ENCODE peak calls at places on chromosomes 5 and 9, in seven cellular contexts. L is fibroblast of lung, X is PC-3, Y is astrocyte, J is HepG2, B is GM23248, U is endodermal cell. R is an unnamed sample.

GRCh38 chr5:110477923-110478322 is 248.5 kb downstream of the TMEM232 start:
- DNase-seq in L (peak; percentile 86), Y (peak; percentile 81), X (no peak), J (no peak), U (no peak), B (peak; percentile 88), R (peak; percentile 71)

GRCh38 chr5:115815693-115816225 is 700 bp downstream of the CDO1 start:
- DNase-seq in X (no peak), U (no peak), B (peak; percentile 32), L (no peak), Y (peak; percentile 1), J (no peak), R (peak; percentile 44)

GRCh38 chr5:19950897-19951296 is 37.1 kb downstream of the CDH18 start:
- DNase-seq in U (no peak), B (no peak), J (no peak), X (no peak), L (peak; percentile 14), Y (peak; percentile 10), R (peak; percentile 32)

GRCh38 chr9:123544007-123544827 is 188.2 kb downstream of the CRB2 start:
- DNase-seq in L (peak; percentile 22), X (peak; percentile 42), Y (peak; percentile 20), J (peak; percentile 14), B (peak; percentile 66), U (peak; percentile 65), R (peak; percentile 78)

GRCh38 chr9:83235524-83235923 is 172.6 kb upstream of the RASEF start:
- DNase-seq in L (no peak), B (no peak), X (no peak), U (no peak), Y (no peak), J (no peak), R (no peak)

GRCh38 chr5:117394506-117395157 is 820.0 kb upstream of the SEMA6A start:
- DNase-seq in L (no peak), Y (no peak), X (no peak), B (no peak), J (no peak), U (no peak), R (no peak)

GRCh38 chr5:86833868-86834267 is 216.1 kb downstream of the COX7C start:
- DNase-seq in J (no peak), Y (no peak), L (no peak), B (no peak), X (no peak), U (no peak), R (no peak)

GRCh38 chr9:93827545-93828330 is 127.4 kb downstream of the BARX1 start:
- DNase-seq in Y (peak; percentile 13), U (peak; percentile 93), X (peak; percentile 59), L (peak; percentile 44), J (peak; percentile 43), B (peak; percentile 67), R (peak; percentile 62)

GRCh38 chr5:181218795-181219124 is 4.3 kb upstream of the TRIM41 start:
- DNase-seq in Y (no peak), J (no peak), L (no peak), X (no peak), U (no peak), B (peak; percentile 61), R (no peak)

GRCh38 chr9:72592501-72593403 is 71.3 kb downstream of the TMC1 start:
- DNase-seq in X (peak; percentile 66), B (peak; percentile 74), J (peak; percentile 30), Y (peak; percentile 36), L (peak; percentile 49), U (peak; percentile 56), R (peak; percentile 85)

GRCh38 chr5:152349683-152350526 is 55.2 kb downstream of the NMUR2 start:
- DNase-seq in Y (peak; percentile 2), L (peak; percentile 12), J (peak; percentile 21), X (peak; percentile 79), U (peak; percentile 83), B (peak; percentile 61), R (peak; percentile 27)

GRCh38 chr9:70292253-70292652 is 33.5 kb downstream of the SMC5 start:
- DNase-seq in Y (no peak), X (no peak), U (no peak), J (no peak), B (no peak), L (no peak), R (no peak)

GRCh38 chr9:128818839-128819715 is 777 bp downstream of the ENDOG start:
- DNase-seq in U (peak; percentile 82), L (no peak), B (peak; percentile 57), X (peak; percentile 16), Y (no peak), J (no peak), R (peak; percentile 42)

GRCh38 chr5:163712011-163712410 is 206.6 kb downstream of the MAT2B start:
- DNase-seq in X (no peak), U (no peak), J (no peak), B (no peak), L (peak; percentile 6), Y (no peak), R (no peak)

GRCh38 chr9:34929506-34930102 is 28.5 kb upstream of the PHF24 start:
- DNase-seq in J (peak; percentile 23), Y (peak; percentile 1), U (peak; percentile 82), X (peak; percentile 32), L (peak; percentile 14), B (peak; percentile 39), R (peak; percentile 2)

GRCh38 chr5:168443533-168443932 is 42.7 kb upstream of the RARS1 start:
- DNase-seq in L (peak; percentile 49), U (no peak), X (no peak), B (no peak), Y (peak; percentile 39), J (no peak), R (no peak)

GRCh38 chr5:168128556-168128955 is 162.9 kb upstream of the WWC1 start:
- DNase-seq in B (no peak), X (no peak), L (peak; percentile 42), J (no peak), U (no peak), Y (peak; percentile 24), R (no peak)

GRCh38 chr5:76755779-76756637 is 40.1 kb downstream of the F2R start:
- DNase-seq in X (no peak), B (no peak), Y (no peak), J (peak; percentile 88), L (no peak), U (no peak), R (no peak)

GRCh38 chr9:127489471-127490115 is 38.3 kb downstream of the LRSAM1 start:
- DNase-seq in X (no peak), L (no peak), Y (no peak), B (no peak), U (peak; percentile 94), J (no peak), R (no peak)

GRCh38 chr5:179271821-179272325 is 73.4 kb downstream of the ADAMTS2 start:
- DNase-seq in Y (no peak), L (no peak), B (no peak), U (peak; percentile 38), X (no peak), J (no peak), R (no peak)

GRCh38 chr5:122259995-122260394 is 52.0 kb upstream of the SNCAIP start:
- DNase-seq in B (peak; percentile 95), L (peak; percentile 86), Y (peak; percentile 84), U (peak; percentile 41), X (peak; percentile 5), J (peak; percentile 1), R (peak; percentile 45)

GRCh38 chr9:132809677-132810076 is 68.4 kb downstream of the AK8 start:
- DNase-seq in X (no peak), L (no peak), U (no peak), B (no peak), Y (no peak), J (no peak), R (no peak)

GRCh38 chr5:37833990-37834389 is 5.9 kb downstream of the GDNF start:
- DNase-seq in L (no peak), J (no peak), U (no peak), X (no peak), B (no peak), Y (no peak), R (no peak)
- H3K9ac ChIP-seq in L (no peak overlapping the region), J (no peak overlapping the region), U (no peak overlapping the region), X (no peak overlapping the region), B (no peak overlapping the region), Y (peak overlapping the region; percentile 85), R (no peak overlapping the region)

DNA sequence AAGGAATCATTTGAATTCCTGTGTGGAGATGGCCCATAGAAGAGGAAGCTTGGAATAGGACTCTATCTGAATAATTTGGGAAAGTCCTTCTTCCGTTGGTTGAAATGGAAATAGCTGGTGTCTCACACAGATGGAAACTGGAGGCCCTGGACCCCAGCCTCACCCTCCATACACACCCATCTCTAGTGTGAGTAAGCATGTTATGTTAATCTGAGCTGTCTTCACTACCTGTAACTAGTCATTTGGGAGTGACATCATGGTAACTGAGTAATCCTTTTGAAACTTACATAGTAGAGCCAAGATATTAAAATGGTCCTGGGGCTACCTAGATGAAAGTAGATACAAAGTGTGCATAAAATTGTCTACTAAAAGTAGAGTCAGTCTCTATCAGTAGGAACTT is 184.4 kb downstream of the CD180 start:
- DNase-seq in X (peak; percentile 81), J (no peak), U (no peak), B (peak; percentile 55), Y (peak; percentile 71), L (peak; percentile 78), R (no peak)
- H3K4me1 ChIP-seq in X (peaks cover 88% of the 10 kb centered on the region), J (peaks cover 53% of the 10 kb centered on the region), U (peaks cover 15% of the 10 kb centered on the region), B (peaks cover 44% of the 10 kb centered on the region), Y (peaks cover 52% of the 10 kb centered on the region), L (peaks cover 13% of the 10 kb centered on the region), R (peaks cover 61% of the 10 kb centered on the region)

GRCh38 chr9:97831843-97832636 is 21.0 kb upstream of the FOXE1 start:
- DNase-seq in L (no peak), B (no peak), Y (no peak), X (no peak), J (no peak), U (peak; percentile 58), R (no peak)

GRCh38 chr9:97830884-97831829 is 21.9 kb upstream of the FOXE1 start:
- DNase-seq in U (peak; percentile 76), J (peak; percentile 24), X (no peak), L (no peak), B (no peak), Y (no peak), R (no peak)
- H3K9ac ChIP-seq in U (no peak overlapping the region), J (no peak overlapping the region), X (no peak overlapping the region), L (no peak overlapping the region), B (no peak overlapping the region), Y (no peak overlapping the region), R (no peak overlapping the region)

DNA sequence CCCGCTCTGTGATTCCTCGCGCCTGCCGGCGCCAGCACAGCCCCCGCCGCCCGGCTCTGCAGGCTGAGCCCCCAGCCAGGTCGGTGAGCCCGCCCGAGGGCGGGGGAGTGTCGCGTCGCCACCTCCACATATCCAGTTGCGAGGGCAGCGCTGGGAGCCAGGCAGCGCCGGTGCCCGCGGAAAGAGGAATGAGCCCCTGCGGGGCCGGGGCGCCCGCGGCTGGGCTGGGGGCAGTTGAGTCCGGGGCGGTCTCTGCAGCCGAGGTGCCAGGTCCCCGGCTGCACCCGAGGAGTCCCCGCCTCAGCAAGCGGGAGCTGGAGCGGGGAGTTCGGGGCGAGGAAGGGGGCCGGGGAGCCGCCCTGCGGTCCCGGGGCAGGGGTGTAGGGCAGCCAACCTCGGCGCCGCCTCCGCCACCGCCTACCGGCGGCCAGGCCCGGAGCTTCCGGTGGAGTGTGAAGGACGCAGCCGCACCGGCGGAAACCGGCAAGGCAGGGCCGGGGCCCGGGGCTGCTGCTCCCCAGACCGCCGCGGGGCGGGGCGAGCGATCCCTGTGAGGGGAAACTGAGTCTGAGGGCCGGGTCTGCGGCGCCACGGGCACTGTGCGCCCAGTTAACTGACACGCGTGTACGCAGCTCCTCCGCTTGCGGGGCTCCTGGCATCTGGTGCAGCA is 2.3 kb upstream of the TRAF1 start:
- DNase-seq in X (no peak), J (peak; percentile 21), L (peak; percentile 50), Y (no peak), B (peak; percentile 69), U (peak; percentile 89), R (peak; percentile 63)
- H3K4me1 ChIP-seq in X (peaks cover 12% of the 10 kb centered on the region), J (peaks cover 17% of the 10 kb centered on the region), L (peaks cover 24% of the 10 kb centered on the region), Y (peaks cover 45% of the 10 kb centered on the region), B (peaks cover 30% of the 10 kb centered on the region), U (peaks cover 18% of the 10 kb centered on the region), R (peaks cover 35% of the 10 kb centered on the region)